ENCODE peak calls at places on chromosomes 4 and X, in nine cellular contexts. A is H54, F is LHCN-M2, T is AG08396, Z is GM03348, B is T47D, Y is NCI-H460, K is NCI-H748 treated with DMSO at 0.1 percent for 48 hours, V is Right ventricle myocardium superior. C is an unnamed sample.

GRCh38 chr4:173855015-173855414 is 325.0 kb upstream of the HAND2 start:
- DNase-seq in A (no peak), F (no peak), T (no peak), Z (no peak), B (no peak), Y (no peak), K (no peak), V (no peak), C (no peak)

GRCh38 chrX:2960861-2961515 is 31.8 kb upstream of the ARSD start:
- DNase-seq in A (no peak), F (no peak), T (no peak), Z (no peak), B (no peak), Y (no peak), K (no peak), V (no peak), C (no peak)

GRCh38 chr4:73075832-73076231 is 6.3 kb upstream of the COX18 start:
- DNase-seq in A (no peak), F (no peak), T (no peak), Z (no peak), B (no peak), Y (no peak), K (no peak), V (no peak), C (no peak)

GRCh38 chr4:52646726-52647125 is 12.4 kb downstream of the USP46 start:
- DNase-seq in A (no peak), F (no peak), T (no peak), Z (no peak), B (no peak), Y (no peak), K (no peak), V (no peak), C (no peak)

GRCh38 chr4:100257567-100257966 is 67.3 kb upstream of the DDIT4L start:
- DNase-seq in A (no peak), F (no peak), T (no peak), Z (no peak), B (no peak), Y (peak), K (no peak), V (no peak), C (peak)

GRCh38 chr4:6228158-6229067 is 28.1 kb upstream of the JAKMIP1 start:
- DNase-seq in A (no peak), F (no peak), T (no peak), Z (no peak), B (no peak), Y (no peak), K (no peak), V (no peak), C (no peak)

GRCh38 chr4:13968723-13969122 is 341.2 kb upstream of the BOD1L1 start:
- DNase-seq in A (no peak), F (peak), T (no peak), Z (no peak), B (no peak), Y (no peak), K (no peak), V (no peak), C (peak)

GRCh38 chr4:122456228-122457106 is at the start of gene IL2:
- DNase-seq in A (no peak), F (no peak), T (no peak), Z (no peak), B (no peak), Y (no peak), K (peak), V (no peak), C (no peak)

GRCh38 chr4:86496094-86497060 is 97.7 kb upstream of the PTPN13 start:
- DNase-seq in A (no peak), F (peak), T (peak), Z (peak), B (peak), Y (peak), K (no peak), V (no peak), C (peak)

GRCh38 chr4:56619160-56619559 is 61.9 kb downstream of the HOPX start:
- DNase-seq in A (no peak), F (peak), T (no peak), Z (no peak), B (peak), Y (no peak), K (no peak), V (no peak), C (peak)

GRCh38 chrX:15854080-15854655 is 445 bp downstream of the AP1S2 start:
- DNase-seq in A (no peak), F (peak), T (peak), Z (peak), B (peak), Y (peak), K (no peak), V (peak), C (peak)

GRCh38 chr4:26235500-26235899 is 85.3 kb upstream of the RBPJ start:
- DNase-seq in A (no peak), F (peak), T (peak), Z (peak), B (no peak), Y (no peak), K (no peak), V (peak), C (peak)

GRCh38 chr4:89800527-89801103 is 36.3 kb downstream of the SNCA start:
- DNase-seq in A (peak), F (no peak), T (no peak), Z (no peak), B (peak), Y (peak), K (no peak), V (no peak), C (peak)

GRCh38 chr4:94523033-94523590 is 71.4 kb downstream of the PDLIM5 start:
- DNase-seq in A (no peak), F (no peak), T (no peak), Z (peak), B (no peak), Y (no peak), K (no peak), V (no peak), C (no peak)

GRCh38 chr4:3486556-3487270 is 23.6 kb downstream of the DOK7 start:
- DNase-seq in A (no peak), F (peak), T (no peak), Z (no peak), B (no peak), Y (no peak), K (no peak), V (no peak), C (peak)

GRCh38 chr4:29002151-29002550 is 1718.0 kb upstream of the PCDH7 start:
- DNase-seq in A (no peak), F (no peak), T (no peak), Z (no peak), B (no peak), Y (no peak), K (no peak), V (no peak), C (no peak)

GRCh38 chr4:7041851-7042696 is 1.1 kb upstream of the TADA2B start:
- DNase-seq in A (peak), F (peak), T (peak), Z (peak), B (peak), Y (no peak), K (no peak), V (peak), C (peak)

GRCh38 chrX:68196939-68197791 is 236.1 kb downstream of the OPHN1 start:
- DNase-seq in A (peak), F (peak), T (peak), Z (peak), B (peak), Y (peak), K (peak), V (no peak), C (peak)

GRCh38 chr4:184534511-184535391 is 60.4 kb upstream of the IRF2 start:
- DNase-seq in A (no peak), F (peak), T (peak), Z (peak), B (no peak), Y (no peak), K (no peak), V (no peak), C (peak)

GRCh38 chrX:124325732-124326131 is 6.7 kb upstream of the TEX13D start:
- DNase-seq in A (no peak), F (no peak), T (no peak), Z (no peak), B (no peak), Y (no peak), K (no peak), V (no peak), C (no peak)

GRCh38 chr4:33606951-33607350 is 2637.4 kb downstream of the ARAP2 start:
- DNase-seq in A (no peak), F (no peak), T (no peak), Z (no peak), B (no peak), Y (no peak), K (no peak), V (no peak), C (no peak)

GRCh38 chrX:107729558-107730297 is 45.9 kb downstream of the TSC22D3 start:
- DNase-seq in A (no peak), F (peak), T (no peak), Z (no peak), B (peak), Y (no peak), K (no peak), V (peak), C (peak)

GRCh38 chr4:15756361-15756861 is 21.7 kb upstream of the CD38 start:
- DNase-seq in A (no peak), F (peak), T (no peak), Z (no peak), B (peak), Y (no peak), K (no peak), V (no peak), C (peak)

GRCh38 chrX:40971736-40972135 is 113.5 kb upstream of the USP9X start:
- DNase-seq in A (no peak), F (no peak), T (no peak), Z (no peak), B (no peak), Y (peak), K (peak), V (no peak), C (peak)

GRCh38 chr4:137510866-137511265 is 21.4 kb downstream of the PCDH18 start:
- DNase-seq in A (no peak), F (peak), T (peak), Z (peak), B (no peak), Y (peak), K (peak), V (no peak), C (peak)

GRCh38 chr4:2372488-2373030 is 45.9 kb downstream of the ZFYVE28 start:
- DNase-seq in A (no peak), F (no peak), T (no peak), Z (no peak), B (no peak), Y (no peak), K (no peak), V (no peak), C (no peak)

C was measured in M059J.